ENCODE peak calls at places on chromosomes 3 and 15, in five cellular contexts. Y, V, J, A and Q are unnamed samples.

GRCh38 chr3:134929976-134930375 is 134.9 kb downstream of the EPHB1 start:
- DNase-seq in J (no peak), A (no peak), V (no peak), Y (no peak), Q (no peak)

GRCh38 chr3:46410669-46411068 is 3.6 kb downstream of the CCRL2 start:
- DNase-seq in Y (no peak), J (no peak), A (no peak), V (no peak), Q (no peak)

GRCh38 chr3:151228291-151229125 is 25.5 kb upstream of the GPR171 start:
- DNase-seq in Y (no peak), J (no peak), A (peak; percentile 89), V (no peak), Q (no peak)

GRCh38 chr15:78789615-78790014 is 21.6 kb downstream of the ADAMTS7 start:
- DNase-seq in Y (no peak), J (no peak), A (no peak), V (no peak), Q (no peak)

GRCh38 chr3:161409858-161410257 is 38.5 kb upstream of the SPTSSB start:
- DNase-seq in A (no peak), V (no peak), Y (no peak), J (no peak), Q (no peak)

GRCh38 chr3:42979044-42979962 is at the start of gene GASK1A:
- DNase-seq in A (no peak), Y (peak; percentile 41), V (peak; percentile 82), J (peak; percentile 87), Q (no peak)

GRCh38 chr3:20141841-20142240 is 44.2 kb downstream of the SGO1 start:
- DNase-seq in V (no peak), J (peak; percentile 50), A (peak; percentile 6), Y (peak; percentile 86), Q (no peak)

GRCh38 chr3:111173328-111173900 is 101.8 kb downstream of the NECTIN3 start:
- DNase-seq in A (no peak), Y (peak; percentile 8), V (no peak), J (no peak), Q (no peak)

GRCh38 chr3:72031581-72031980 is 246.6 kb upstream of the PROK2 start:
- DNase-seq in V (peak; percentile 73), Y (no peak), J (no peak), A (peak; percentile 64), Q (no peak)

GRCh38 chr3:62323241-62323640 is 50.1 kb downstream of the FEZF2 start:
- DNase-seq in J (no peak), A (no peak), V (no peak), Y (no peak), Q (no peak)

GRCh38 chr3:152121292-152121654 is 147.5 kb upstream of the MBNL1 start:
- DNase-seq in Y (no peak), V (no peak), A (peak; percentile 85), J (no peak), Q (no peak)

GRCh38 chr3:28645149-28645548 is 296.5 kb upstream of the AZI2 start:
- DNase-seq in Y (no peak), J (no peak), V (no peak), A (no peak), Q (no peak)

GRCh38 chr15:88529021-88529630 is 17.4 kb downstream of the DET1 start:
- DNase-seq in Y (no peak), V (no peak), A (peak; percentile 54), J (no peak), Q (no peak)

GRCh38 chr3:178967184-178967532 is 104.5 kb downstream of the ZMAT3 start:
- DNase-seq in A (no peak), Y (no peak), V (no peak), J (no peak), Q (no peak)

GRCh38 chr3:124905093-124905492 is 17.9 kb upstream of the ITGB5 start:
- DNase-seq in A (no peak), Y (no peak), J (no peak), V (no peak), Q (no peak)

GRCh38 chr15:83204697-83205096 is 2.9 kb downstream of the HDGFL3 start:
- DNase-seq in A (no peak), J (no peak), V (no peak), Y (no peak), Q (no peak)

GRCh38 chr15:88456733-88457132 is 10.5 kb downstream of the MRPL46 start:
- DNase-seq in A (no peak), V (no peak), J (no peak), Y (no peak), Q (no peak)

GRCh38 chr3:64627471-64628321 is 60.1 kb downstream of the ADAMTS9 start:
- DNase-seq in A (peak; percentile 85), J (no peak), V (no peak), Y (no peak), Q (no peak)

GRCh38 chr15:35311607-35312006 is 226.5 kb upstream of the NANOGP8 start:
- DNase-seq in Y (no peak), V (no peak), J (no peak), A (no peak), Q (no peak)

GRCh38 chr15:98419173-98419814 is 229.0 kb upstream of the IGF1R start:
- DNase-seq in J (no peak), Y (no peak), A (no peak), V (no peak), Q (no peak)

GRCh38 chr15:26017665-26018064 is 154.5 kb upstream of the ATP10A start:
- DNase-seq in J (no peak), Y (no peak), A (no peak), V (no peak), Q (no peak)

GRCh38 chr3:127652246-127652995 is 20.3 kb upstream of the ABTB1 start:
- DNase-seq in V (peak; percentile 80), J (peak; percentile 72), Y (peak; percentile 65), A (peak; percentile 67), Q (no peak)

GRCh38 chr3:136465296-136465695 is 215.2 kb downstream of the PCCB start:
- DNase-seq in Y (no peak), A (peak; percentile 20), J (no peak), V (no peak), Q (no peak)

GRCh38 chr3:161266731-161267150 is 45.6 kb downstream of the NMD3 start:
- DNase-seq in J (no peak), V (no peak), Y (no peak), A (peak; percentile 84), Q (no peak)

GRCh38 chr3:183439510-183439909 is 11.1 kb upstream of the MCF2L2 start:
- DNase-seq in V (no peak), J (no peak), A (no peak), Y (no peak), Q (no peak)

GRCh38 chr3:197958346-197958745 is 1.7 kb upstream of the LMLN start:
- DNase-seq in A (no peak), J (no peak), V (no peak), Y (no peak), Q (no peak)
- H3K4me1 ChIP-seq in A (peaks cover 10% of the 10 kb centered on the region), J (peaks cover 2% of the 10 kb centered on the region), V (peaks cover 74% of the 10 kb centered on the region), Y (peaks cover 3% of the 10 kb centered on the region), Q (peaks cover 9% of the 10 kb centered on the region)

GRCh38 chr15:59168536-59168935 is 38.1 kb upstream of the LDHAL6B start:
- DNase-seq in J (no peak), Y (no peak), A (peak; percentile 79), V (no peak), Q (no peak)

GRCh38 chr15:59170998-59171397 is 35.6 kb upstream of the LDHAL6B start:
- DNase-seq in J (no peak), V (no peak), A (no peak), Y (no peak), Q (no peak)

GRCh38 chr15:59169337-59169736 is 37.3 kb upstream of the LDHAL6B start:
- DNase-seq in V (no peak), J (no peak), Y (no peak), A (peak; percentile 93), Q (no peak)

GRCh38 chr15:59172289-59172901 is 34.2 kb upstream of the LDHAL6B start:
- DNase-seq in J (no peak), A (no peak), Y (no peak), V (no peak), Q (no peak)

DNA sequence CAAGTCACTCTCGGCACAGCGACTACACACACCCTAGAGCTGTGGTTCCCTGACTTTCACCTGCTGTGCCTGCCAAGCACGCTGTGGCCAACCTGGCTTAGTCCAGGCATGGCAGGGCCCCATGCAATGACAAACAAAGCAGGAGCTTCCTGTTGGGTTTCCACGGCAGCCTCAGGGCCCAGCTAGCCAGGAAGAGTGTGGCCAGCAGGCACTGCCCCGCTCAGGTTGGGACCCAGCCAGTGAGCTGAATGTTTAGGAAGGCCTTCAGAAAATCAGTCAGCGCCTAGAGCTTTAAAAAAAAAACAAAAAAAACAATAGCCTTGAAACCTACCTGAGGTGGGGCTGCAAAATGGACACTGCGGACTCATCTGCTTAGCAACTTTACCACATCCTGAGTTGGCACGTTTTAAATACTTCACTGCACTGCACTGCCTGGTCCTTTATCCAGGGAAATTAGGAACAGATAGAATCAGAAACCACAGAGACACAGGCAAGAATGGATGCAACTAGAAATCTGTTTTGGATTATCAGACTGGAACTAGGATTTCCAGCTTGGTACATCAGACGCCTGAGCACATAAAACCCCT is 36.3 kb upstream of the LDHAL6B start:
- DNase-seq in J (no peak), Y (no peak), V (peak; percentile 79), A (peak; percentile 46), Q (peak; percentile 94)
- H3K4me1 ChIP-seq in J (no peaks in the 10 kb centered on the region), Y (peaks cover 4% of the 10 kb centered on the region), V (peaks cover 41% of the 10 kb centered on the region), A (peaks cover 26% of the 10 kb centered on the region), Q (peaks cover 50% of the 10 kb centered on the region)

GRCh38 chr3:58665410-58665809 is 1.2 kb downstream of the FAM3D start:
- DNase-seq in J (no peak), Y (no peak), V (no peak), A (no peak), Q (no peak)

GRCh38 chr3:58668247-58668646 is 1.7 kb upstream of the FAM3D start:
- DNase-seq in V (no peak), Y (no peak), J (no peak), A (no peak), Q (no peak)

GRCh38 chr3:58666683-58667082 is at the start of gene FAM3D:
- DNase-seq in J (no peak), Y (no peak), A (no peak), V (no peak), Q (no peak)

GRCh38 chr3:58667704-58668103 is 1.1 kb upstream of the FAM3D start:
- DNase-seq in Y (no peak), A (no peak), V (no peak), J (no peak), Q (no peak)

DNA sequence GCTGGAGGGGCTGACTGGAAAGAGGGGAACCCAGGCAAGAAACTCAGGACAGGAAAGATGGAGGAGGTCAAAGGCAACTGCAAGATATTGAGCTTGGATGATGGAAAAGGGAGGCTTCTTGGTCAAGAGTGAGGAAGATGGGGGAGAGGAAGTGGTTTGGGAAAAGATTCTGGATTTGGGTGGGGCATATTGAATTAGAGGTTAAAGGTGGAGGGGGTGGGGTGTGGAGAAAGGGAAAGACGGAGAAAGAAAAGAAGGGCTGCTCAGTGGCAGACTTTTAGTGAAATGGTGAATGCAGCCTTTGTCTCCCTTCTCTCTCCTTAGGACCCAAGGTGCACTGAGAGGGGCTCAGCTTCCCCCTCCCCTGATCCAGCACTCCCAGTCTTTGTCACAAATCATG is 655 bp upstream of the FAM3D start:
- DNase-seq in Y (no peak), A (no peak), V (no peak), J (no peak), Q (no peak)
- H3K4me1 ChIP-seq in Y (peaks cover 5% of the 10 kb centered on the region), A (no peaks in the 10 kb centered on the region), V (no peaks in the 10 kb centered on the region), J (no peaks in the 10 kb centered on the region), Q (no peaks in the 10 kb centered on the region)

DNA sequence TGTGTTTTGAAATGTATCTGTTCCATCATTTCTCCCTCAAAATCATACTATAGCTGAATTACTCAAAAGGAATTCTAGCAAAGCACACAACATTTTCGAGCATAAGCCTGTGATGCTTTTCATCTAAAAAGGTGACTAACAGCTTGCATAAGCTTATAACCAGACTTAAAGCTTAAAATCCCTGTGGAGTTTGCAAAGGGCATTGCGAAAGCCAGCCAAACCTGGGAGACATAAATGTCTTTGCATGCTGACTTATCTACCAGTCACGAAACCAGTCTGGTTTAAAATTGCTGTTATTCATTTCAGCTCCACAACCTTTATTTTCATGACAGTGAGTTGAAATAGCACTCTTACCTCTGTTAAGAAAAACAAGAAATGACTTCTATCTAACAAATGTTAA is 35.6 kb upstream of the LIPC start:
- DNase-seq in V (no peak), Y (no peak), J (no peak), A (peak; percentile 86), Q (no peak)
- H3K4me1 ChIP-seq in V (no peaks in the 10 kb centered on the region), Y (peaks cover 18% of the 10 kb centered on the region), J (no peaks in the 10 kb centered on the region), A (peaks cover 3% of the 10 kb centered on the region), Q (no peaks in the 10 kb centered on the region)